ENCODE peak calls at places on chromosomes 13 and 19, in four cellular contexts. J, Y, E and Q are unnamed samples.

GRCh38 chr19:55855160-55855559 is 18.8 kb downstream of the NLRP4 start:
- DNase-seq in Y (no peak), J (no peak), E (no peak), Q (no peak)

GRCh38 chr19:43316591-43317319 is 36.7 kb upstream of the CD177 start:
- DNase-seq in Y (peak), J (peak), E (peak), Q (no peak)

GRCh38 chr19:6393982-6394412 is 1.0 kb upstream of the GTF2F1 start:
- DNase-seq in J (no peak), E (no peak), Y (no peak), Q (no peak)

GRCh38 chr19:49539192-49539952 is 11.6 kb downstream of the RCN3 start:
- DNase-seq in E (no peak), J (no peak), Y (no peak), Q (no peak)

GRCh38 chr19:47315125-47315821 is 5.6 kb downstream of the C5AR1 start:
- DNase-seq in J (peak), E (peak), Y (no peak), Q (peak)

GRCh38 chr19:6464070-6464873 is at the start of gene CRB3:
- DNase-seq in J (no peak), Y (no peak), E (no peak), Q (no peak)

GRCh38 chr13:23608704-23609413 is 38.6 kb downstream of the TNFRSF19 start:
- DNase-seq in J (peak), E (peak), Y (peak), Q (no peak)

GRCh38 chr13:110070046-110070445 is 236.9 kb downstream of the COL4A1 start:
- DNase-seq in E (no peak), J (no peak), Y (no peak), Q (no peak)

GRCh38 chr19:50003810-50004419 is 21.3 kb downstream of the VRK3 start:
- DNase-seq in E (peak), Y (no peak), J (peak), Q (no peak)

GRCh38 chr13:98143157-98143553 is 261 bp downstream of the FARP1 start:
- DNase-seq in E (no peak), Y (peak), J (no peak), Q (no peak)

GRCh38 chr13:83498045-83498444 is 384.2 kb downstream of the SLITRK1 start:
- DNase-seq in J (no peak), E (no peak), Y (no peak), Q (no peak)

GRCh38 chr19:33316521-33317284 is 14.4 kb upstream of the CEBPA start:
- DNase-seq in E (no peak), Y (no peak), J (no peak), Q (no peak)

GRCh38 chr19:16376241-16376640 is 51.6 kb downstream of the KLF2 start:
- DNase-seq in E (no peak), J (no peak), Y (no peak), Q (peak)

GRCh38 chr13:113974304-113975281 is 717 bp upstream of the C13orf46 start:
- DNase-seq in Y (no peak), J (no peak), E (no peak), Q (peak)

GRCh38 chr19:49243129-49243528 is 81.9 kb downstream of the SLC6A16 start:
- DNase-seq in Y (no peak), E (no peak), J (no peak), Q (no peak)

GRCh38 chr13:77479326-77479725 is 56.2 kb upstream of the SCEL start:
- DNase-seq in J (no peak), Y (no peak), E (no peak), Q (no peak)

GRCh38 chr19:14497347-14497921 is 1.5 kb upstream of the GIPC1 start:
- DNase-seq in J (peak), Y (no peak), E (peak), Q (no peak)

GRCh38 chr13:101390461-101390860 is 25.8 kb downstream of the NALCN start:
- DNase-seq in Y (no peak), J (peak), E (peak), Q (no peak)

GRCh38 chr13:28406728-28407266 is 88.1 kb downstream of the FLT1 start:
- DNase-seq in J (no peak), Y (no peak), E (no peak), Q (no peak)

GRCh38 chr19:38543807-38544568 is 73.8 kb downstream of the MAP4K1 start:
- DNase-seq in Y (peak), J (peak), E (peak), Q (no peak)

GRCh38 chr13:44103721-44104490 is 224.2 kb downstream of the LACC1 start:
- DNase-seq in E (no peak), J (no peak), Y (no peak), Q (no peak)

GRCh38 chr13:111962431-111962891 is 104.5 kb upstream of the SOX1 start:
- DNase-seq in E (no peak), Y (no peak), J (no peak), Q (no peak)

GRCh38 chr19:52291781-52292180 is 5.2 kb upstream of the ZNF480 start:
- DNase-seq in E (no peak), Y (no peak), J (no peak), Q (no peak)

GRCh38 chr13:58721273-58721672 is 1089.7 kb downstream of the PCDH17 start:
- DNase-seq in Y (no peak), E (no peak), J (no peak), Q (no peak)

GRCh38 chr13:23980160-23980551 is 82.9 kb upstream of the C1QTNF9B start:
- DNase-seq in E (peak), Y (peak), J (peak), Q (no peak)

GRCh38 chr13:66886248-66886647 is 343.9 kb downstream of the PCDH9 start:
- DNase-seq in Y (no peak), J (no peak), E (no peak), Q (no peak)

GRCh38 chr13:32246468-32246867 is 68.7 kb downstream of the ZAR1L start:
- DNase-seq in Y (peak), J (peak), E (peak), Q (no peak)

GRCh38 chr19:31139871-31140505 is 209.2 kb downstream of the TSHZ3 start:
- DNase-seq in E (peak), J (peak), Y (no peak), Q (no peak)

GRCh38 chr13:40813662-40814454 is 24.4 kb downstream of the SLC25A15 start:
- DNase-seq in J (peak), E (no peak), Y (peak), Q (no peak)
- TF ChIP-seq CTCF in J (peak), E (peak), Y (peak), Q (peak)

DNA sequence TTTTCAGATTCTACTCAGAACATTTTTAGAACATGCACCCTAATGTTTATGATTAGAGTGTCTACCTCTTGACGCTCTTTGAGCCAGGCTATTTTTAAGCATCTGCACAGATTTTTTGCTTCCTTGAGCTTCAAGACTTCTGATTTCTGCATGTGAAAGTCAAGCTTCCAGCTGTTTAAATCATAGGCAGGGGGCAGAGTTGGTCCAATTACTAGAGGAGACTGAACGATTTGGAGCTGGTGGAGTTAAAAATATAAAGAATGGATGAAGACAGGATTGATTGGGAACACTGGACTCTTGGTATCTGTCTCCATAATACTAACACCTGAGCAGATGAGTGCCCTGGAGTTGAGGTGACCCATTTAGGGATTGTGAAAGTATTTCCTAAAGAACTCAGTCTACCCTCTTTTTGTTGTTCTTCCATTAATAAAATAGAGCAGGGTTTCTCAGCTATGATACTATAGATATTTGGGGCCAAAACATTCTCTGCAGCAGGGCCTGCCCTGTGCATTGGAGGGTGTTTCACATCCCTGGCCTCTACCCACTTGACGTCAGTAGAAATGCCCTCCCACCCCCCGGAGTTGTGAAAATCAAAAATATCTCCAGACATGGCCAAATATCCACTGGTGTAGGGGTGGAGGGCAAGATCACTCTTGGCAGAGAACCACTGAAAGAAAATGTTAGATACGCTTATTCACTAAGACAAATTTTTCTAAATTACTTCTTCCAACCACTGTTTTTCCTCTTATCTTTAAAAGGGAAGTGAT is 160.1 kb downstream of the COG6 start:
- DNase-seq in J (peak), E (no peak), Y (no peak), Q (no peak)
- TF ChIP-seq CTCF in J (peak), E (peak), Y (no peak), Q (no peak)

DNA sequence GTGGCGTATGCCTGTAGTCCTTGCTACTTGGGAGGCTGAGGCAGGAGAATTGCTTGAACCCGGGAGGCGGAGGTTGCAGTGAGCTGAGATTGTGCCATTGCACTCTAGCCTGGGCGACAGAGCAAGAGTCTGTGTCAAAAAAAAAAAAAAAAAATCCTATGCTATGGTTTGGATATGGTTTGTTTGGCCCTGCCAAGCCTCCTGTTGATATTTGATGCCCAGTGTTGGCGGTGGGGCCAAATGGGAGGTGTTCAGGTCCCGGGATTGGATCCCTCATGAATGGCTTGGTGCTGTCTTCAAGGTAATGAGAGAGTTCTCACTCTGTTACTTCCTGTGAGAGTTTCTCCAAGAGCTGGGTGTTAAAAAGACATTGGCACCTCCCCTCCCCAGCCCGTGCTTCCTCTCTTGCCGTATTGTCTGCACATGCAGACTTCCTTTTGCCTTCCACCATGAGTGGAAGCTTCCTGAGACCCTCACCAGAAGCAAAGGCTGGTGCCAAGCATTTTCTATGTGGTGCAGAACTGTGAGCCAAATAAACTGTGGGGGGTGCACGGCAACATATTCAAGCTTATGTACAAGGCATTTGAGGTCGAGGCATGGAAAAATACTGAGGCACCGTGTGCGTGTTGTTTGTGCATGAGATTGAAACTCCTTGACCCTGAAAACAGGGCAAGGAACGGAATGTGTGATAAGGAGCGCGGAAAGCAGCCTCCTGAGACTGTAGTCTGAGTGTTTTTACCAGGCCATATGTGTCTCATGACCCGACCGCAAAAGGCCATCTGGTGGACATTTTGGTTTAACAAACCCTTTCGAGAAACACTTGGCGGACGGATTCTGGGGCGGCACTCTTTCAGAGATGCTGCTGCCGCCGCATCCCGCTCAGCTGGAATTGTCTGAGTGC is 7.3 kb downstream of the SIGLEC9 start:
- DNase-seq in Y (peak), E (peak), J (peak), Q (peak)
- TF ChIP-seq CTCF in Y (peak), E (peak), J (peak), Q (peak)

GRCh38 chr19:10268077-10268476 is 2.8 kb upstream of the ICAM1 start:
- DNase-seq in J (no peak), E (no peak), Y (no peak), Q (no peak)

GRCh38 chr19:10270616-10271394 is at the start of gene ICAM1:
- DNase-seq in Y (peak), J (peak), E (peak), Q (peak)

GRCh38 chr19:10270180-10270615 is 722 bp upstream of the ICAM1 start:
- DNase-seq in Y (peak), E (no peak), J (peak), Q (peak)

GRCh38 chr19:10271543-10272086 is 695 bp downstream of the ICAM1 start:
- DNase-seq in E (no peak), Y (peak), J (peak), Q (peak)

DNA sequence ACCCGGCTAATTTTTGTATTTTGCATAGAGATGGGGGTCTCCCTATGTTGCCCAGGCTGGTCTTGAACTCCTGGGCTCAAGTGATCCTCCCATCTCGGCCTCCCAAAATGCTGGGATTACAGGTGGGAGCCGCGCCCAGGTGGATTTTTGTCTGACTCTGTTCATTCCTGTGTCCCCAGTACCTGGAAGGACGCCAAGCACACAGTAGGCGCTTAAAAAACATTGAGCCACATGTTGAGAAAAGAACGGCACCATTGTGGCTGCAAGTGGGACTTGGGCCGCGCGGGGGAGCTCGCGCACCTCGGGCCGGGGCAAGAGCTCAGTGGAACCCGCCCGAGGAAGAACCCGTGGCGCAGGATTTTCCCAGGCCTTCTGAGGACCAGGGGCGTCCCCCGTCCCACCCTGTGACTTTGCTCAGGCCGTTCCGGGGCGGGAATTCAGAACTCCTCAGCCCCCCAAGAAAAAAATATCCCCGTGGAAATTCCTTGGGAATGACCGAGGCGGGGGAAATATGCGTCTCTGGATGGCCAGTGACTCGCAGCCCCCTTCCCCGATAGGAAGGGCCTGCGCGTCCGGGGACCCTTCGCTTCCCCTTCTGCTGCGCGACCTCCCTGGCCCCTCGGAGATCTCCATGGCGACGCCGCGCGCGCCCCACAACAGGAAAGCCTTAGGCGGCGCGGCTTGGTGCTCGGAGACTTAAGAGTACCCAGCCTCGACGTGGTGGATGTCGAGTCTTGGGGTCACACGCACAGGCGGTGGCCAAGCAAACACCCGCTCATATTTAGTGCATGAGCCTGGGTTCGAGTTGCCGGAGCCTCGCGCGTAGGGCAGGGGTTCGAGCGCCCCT is 1.4 kb upstream of the ICAM1 start:
- DNase-seq in E (peak), J (peak), Y (peak), Q (peak)
- TF ChIP-seq CTCF in E (peak), J (peak), Y (peak), Q (peak)

DNA sequence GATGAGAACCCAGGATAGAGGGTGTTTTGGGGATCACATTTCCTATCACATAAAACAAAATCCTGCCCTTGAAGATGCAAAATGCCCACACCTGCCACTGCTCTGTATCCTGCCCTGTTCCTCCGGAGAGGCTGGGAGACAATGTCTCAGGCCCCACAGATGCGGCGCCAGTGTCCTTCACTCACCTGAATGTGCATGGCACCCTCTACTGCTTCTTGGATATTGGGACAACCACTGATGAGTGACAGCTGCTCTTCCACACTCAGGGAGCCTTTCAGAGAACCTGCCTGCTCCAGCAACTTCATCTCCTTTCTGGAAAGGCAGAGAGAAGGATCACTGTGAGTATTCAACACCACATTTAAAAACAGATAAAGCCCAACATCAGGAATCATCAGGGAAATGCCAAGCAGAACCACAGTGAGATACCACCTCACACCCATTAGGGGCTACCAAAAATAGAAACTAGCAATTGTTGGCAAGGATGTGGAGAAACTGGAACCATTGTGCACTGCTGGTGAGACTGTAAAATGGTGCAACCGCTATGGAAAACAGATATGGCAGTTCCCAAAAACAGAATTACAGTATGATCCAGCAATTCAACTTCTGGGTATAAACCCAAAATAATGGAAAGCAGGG is 36.4 kb downstream of the CRYL1 start:
- DNase-seq in J (no peak), Y (no peak), E (no peak), Q (no peak)
- TF ChIP-seq CTCF in J (no peak), Y (no peak), E (no peak), Q (peak)

DNA sequence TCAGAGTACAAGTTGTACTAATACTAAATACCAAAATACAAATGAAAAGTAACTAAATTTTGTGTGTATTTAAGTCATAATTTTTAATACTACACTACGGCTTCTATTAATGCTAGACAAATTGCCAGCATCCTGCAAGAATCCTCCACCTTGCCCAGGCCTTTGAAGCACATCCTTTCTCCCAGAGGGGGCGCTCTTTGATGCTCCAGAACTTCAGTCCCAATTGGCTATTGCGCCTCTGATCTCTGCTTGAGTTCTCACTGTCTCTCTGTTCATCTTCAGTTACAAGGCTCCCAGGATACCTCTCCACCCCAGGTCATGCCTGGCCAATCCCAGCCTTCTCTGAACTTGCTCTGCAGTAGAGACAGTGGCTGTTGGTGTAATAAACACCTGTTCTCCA is 141.0 kb downstream of the DCLK1 start:
- DNase-seq in E (no peak), Y (no peak), J (no peak), Q (no peak)
- TF ChIP-seq CTCF in E (no peak), Y (peak), J (no peak), Q (no peak)

DNA sequence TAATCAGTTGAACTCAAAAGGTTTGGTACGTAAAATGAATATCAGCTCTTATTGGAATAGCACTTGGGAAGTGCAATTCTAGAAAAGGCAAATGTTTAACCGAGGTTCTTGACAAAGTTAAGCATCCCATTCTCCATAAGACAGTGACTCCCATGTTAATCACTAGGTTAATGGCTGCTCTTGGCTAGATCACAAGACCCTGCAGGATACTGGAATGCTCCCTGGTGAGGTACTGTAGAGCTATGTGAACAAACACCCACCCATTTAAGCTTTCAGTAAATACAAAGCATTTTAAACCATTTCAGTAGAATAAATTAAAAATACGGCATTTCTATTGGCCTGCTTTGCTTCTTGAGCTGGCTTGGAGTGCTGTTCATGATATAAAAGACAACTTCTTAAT is 56.5 kb downstream of the TDRD3 start:
- DNase-seq in Y (no peak), J (no peak), E (peak), Q (no peak)
- TF ChIP-seq CTCF in Y (no peak), J (no peak), E (no peak), Q (no peak)

GRCh38 chr19:54275951-54276350 is 5.0 kb downstream of the LILRB2 start:
- DNase-seq in J (no peak), E (no peak), Y (no peak), Q (no peak)
- TF ChIP-seq CTCF in J (no peak), E (no peak), Y (no peak), Q (no peak)

GRCh38 chr19:29505034-29505824 is 20.6 kb upstream of the VSTM2B start:
- DNase-seq in E (no peak), J (no peak), Y (no peak), Q (no peak)

GRCh38 chr19:29503140-29503758 is 22.5 kb upstream of the VSTM2B start:
- DNase-seq in J (no peak), E (no peak), Y (no peak), Q (no peak)

GRCh38 chr19:29504454-29504853 is 21.3 kb upstream of the VSTM2B start:
- DNase-seq in Y (no peak), E (no peak), J (no peak), Q (no peak)

GRCh38 chr19:29502581-29502850 is 23.3 kb upstream of the VSTM2B start:
- DNase-seq in J (no peak), E (no peak), Y (no peak), Q (no peak)

DNA sequence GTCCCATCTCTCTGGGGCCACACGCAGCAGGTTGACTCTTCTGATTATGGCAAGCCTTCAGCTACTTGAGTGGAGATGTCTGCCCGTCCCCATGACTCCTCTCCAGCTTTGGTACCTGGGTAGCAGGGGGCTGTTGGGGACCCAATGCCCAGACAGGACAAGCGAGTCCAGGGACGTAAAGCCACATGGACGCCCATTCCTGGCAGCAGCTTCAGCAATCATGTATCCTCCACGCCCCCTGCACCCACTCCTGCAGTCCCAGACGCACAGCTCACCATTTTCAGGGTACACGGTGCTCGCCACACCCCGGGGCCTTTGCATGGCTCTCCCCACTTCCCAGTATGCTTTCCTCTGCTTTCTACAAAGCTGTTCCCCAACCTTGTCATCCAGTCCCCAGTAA is 22.0 kb upstream of the VSTM2B start:
- DNase-seq in J (no peak), Y (no peak), E (no peak), Q (no peak)
- TF ChIP-seq CTCF in J (no peak), Y (no peak), E (no peak), Q (no peak)